ENCODE peak calls at places on chromosomes 16 and 17, in seven cellular contexts. K is right cardiac atrium; L is CD8-positive, alpha-beta memory T cell; Q is heart left ventricle; J is upper lobe of left lung; C is PC-9; X is OCI-LY7. Z is an unnamed sample.
A peak's percentile ranks its signal among the peaks of the same experiment; 100 is the strongest.

GRCh38 chr16:1535391-1536291 is 2.2 kb downstream of the TMEM204 start:
- DNase-seq in K (peak; percentile 71), L (peak; percentile 57), Q (peak; percentile 66), J (no peak), C (no peak), X (no peak), Z (no peak)

GRCh38 chr17:29039764-29040598 is 3.0 kb upstream of the PIPOX start:
- DNase-seq in K (no peak), L (no peak), Q (no peak), J (no peak), C (peak; percentile 21), X (no peak), Z (peak; percentile 85)

GRCh38 chr16:14193316-14193871 is 122.3 kb downstream of the MRTFB start:
- DNase-seq in K (no peak), L (peak; percentile 27), Q (no peak), J (no peak), C (no peak), X (peak; percentile 74), Z (no peak)

GRCh38 chr17:47935961-47936360 is 5.4 kb upstream of the PNPO start:
- DNase-seq in K (no peak), L (no peak), Q (no peak), J (no peak), C (peak; percentile 80), X (no peak), Z (no peak)

GRCh38 chr16:89565506-89566372 is 5.3 kb downstream of the RPL13 start:
- DNase-seq in K (peak; percentile 77), L (peak; percentile 41), Q (no peak), J (peak; percentile 53), C (peak; percentile 74), X (peak; percentile 75), Z (peak; percentile 93)

GRCh38 chr16:86852135-86852534 is 273.8 kb downstream of the FOXL1 start:
- DNase-seq in K (no peak), L (no peak), Q (no peak), J (no peak), C (no peak), X (no peak), Z (no peak)

GRCh38 chr16:85355515-85355837 is 243.2 kb upstream of the CIBAR2 start:
- DNase-seq in K (no peak), L (no peak), Q (no peak), J (no peak), C (no peak), X (no peak), Z (no peak)

GRCh38 chr17:39622380-39623006 is 4.3 kb upstream of the PPP1R1B start:
- DNase-seq in K (no peak), L (no peak), Q (no peak), J (no peak), C (no peak), X (peak; percentile 33), Z (no peak)

GRCh38 chr16:586645-587590 is 2.9 kb upstream of the RAB40C start:
- DNase-seq in K (peak; percentile 90), L (no peak), Q (peak; percentile 65), J (no peak), C (no peak), X (no peak), Z (no peak)

GRCh38 chr17:35238817-35239216 is 4.1 kb upstream of the SLFN5 start:
- DNase-seq in K (no peak), L (peak; percentile 36), Q (no peak), J (no peak), C (no peak), X (no peak), Z (no peak)

GRCh38 chr16:20638711-20639335 is 58.7 kb downstream of the ACSM1 start:
- DNase-seq in K (no peak), L (no peak), Q (no peak), J (no peak), C (no peak), X (no peak), Z (no peak)

GRCh38 chr17:83203472-83204221 is 124.2 kb downstream of the METRNL start:
- DNase-seq in K (peak; percentile 68), L (no peak), Q (peak; percentile 64), J (peak; percentile 33), C (no peak), X (no peak), Z (no peak)

GRCh38 chr17:3485481-3486068 is 9.8 kb downstream of the ASPA start:
- DNase-seq in K (no peak), L (no peak), Q (no peak), J (no peak), C (no peak), X (no peak), Z (no peak)

GRCh38 chr16:28491080-28491969 is 549 bp downstream of the CLN3 start:
- DNase-seq in K (peak; percentile 79), L (peak; percentile 7), Q (peak; percentile 69), J (peak; percentile 54), C (peak; percentile 72), X (peak; percentile 42), Z (peak; percentile 78)
- H3K4me3 ChIP-seq in K (peak overlapping the region; percentile 96), L (peak overlapping the region; percentile 96), Q (peak overlapping the region; percentile 99), J (peak overlapping the region; percentile 88), C (peak overlapping the region; percentile 78), X (peak overlapping the region; percentile 88), Z (peak overlapping the region; percentile 93)

GRCh38 chr16:57501492-57501891 is 15.2 kb upstream of the DOK4 start:
- DNase-seq in K (peak; percentile 11), L (no peak), Q (no peak), J (no peak), C (no peak), X (no peak), Z (no peak)

GRCh38 chr16:57502048-57502775 is 15.9 kb upstream of the DOK4 start:
- DNase-seq in K (peak; percentile 7), L (no peak), Q (no peak), J (peak; percentile 63), C (no peak), X (no peak), Z (no peak)

GRCh38 chr16:57497121-57497520 is 10.8 kb upstream of the DOK4 start:
- DNase-seq in K (peak; percentile 33), L (no peak), Q (peak; percentile 20), J (no peak), C (no peak), X (no peak), Z (peak; percentile 16)

GRCh38 chr16:57500578-57501111 is 14.4 kb upstream of the DOK4 start:
- DNase-seq in K (peak; percentile 29), L (no peak), Q (peak; percentile 42), J (peak; percentile 56), C (no peak), X (peak; percentile 11), Z (no peak)

GRCh38 chr16:57498031-57498430 is 11.7 kb upstream of the DOK4 start:
- DNase-seq in K (peak; percentile 9), L (no peak), Q (peak; percentile 14), J (no peak), C (no peak), X (no peak), Z (no peak)
- H3K4me1 ChIP-seq in K (no peaks in the 10 kb centered on the region), L (peaks cover 8% of the 10 kb centered on the region), Q (no peaks in the 10 kb centered on the region), J (peaks cover 5% of the 10 kb centered on the region), C (no peaks in the 10 kb centered on the region), X (peaks cover 4% of the 10 kb centered on the region), Z (no peaks in the 10 kb centered on the region)

DNA sequence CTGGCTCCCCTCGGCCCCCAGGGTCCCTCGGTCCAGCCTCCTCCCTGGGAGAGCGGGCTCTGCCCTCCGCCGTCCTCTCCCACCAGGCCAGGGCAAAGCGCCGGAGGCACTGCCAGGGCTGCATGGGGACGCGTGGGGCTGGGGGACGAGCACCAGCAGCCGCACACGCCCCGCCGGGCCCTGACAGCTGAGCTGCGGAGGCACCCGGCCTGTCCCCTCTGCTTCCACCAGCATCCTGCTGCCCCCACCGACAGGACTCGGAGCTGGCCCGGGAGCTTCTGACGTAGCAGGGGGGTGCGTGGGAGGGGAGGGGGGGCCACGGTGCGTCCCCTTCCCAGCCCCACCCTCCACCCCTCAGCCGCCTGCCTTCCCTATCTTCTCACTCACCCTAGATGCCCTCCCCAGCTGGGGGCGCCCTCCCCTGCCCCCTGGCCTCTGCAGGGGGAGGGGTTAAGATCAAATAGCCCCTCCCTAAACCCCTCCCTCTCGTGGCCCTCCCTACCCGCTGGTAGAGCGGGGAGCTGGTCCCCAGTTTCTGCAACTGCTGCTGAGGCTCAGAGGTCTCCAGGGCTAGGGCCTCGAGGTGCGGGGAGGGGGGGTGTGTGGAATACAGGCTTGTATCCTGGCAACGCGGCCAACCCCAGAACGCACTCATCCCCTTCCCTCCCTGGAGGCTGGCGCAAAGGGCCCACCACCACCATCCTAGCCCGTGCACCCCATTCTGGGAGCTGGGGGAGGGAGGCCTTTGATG is 1.1 kb downstream of the SRCIN1 start:
- DNase-seq in K (peak; percentile 66), L (no peak), Q (peak; percentile 48), J (no peak), C (no peak), X (peak; percentile 28), Z (peak; percentile 89)
- H3K4me3 ChIP-seq in K (no peak overlapping the region), L (no peak overlapping the region), Q (no peak overlapping the region), J (no peak overlapping the region), C (peak overlapping the region; percentile 61), X (no peak overlapping the region), Z (no peak overlapping the region)

GRCh38 chr16:82055728-82056549 is 20.9 kb downstream of the HSD17B2 start:
- DNase-seq in K (no peak), L (no peak), Q (no peak), J (no peak), C (no peak), X (no peak), Z (no peak)

GRCh38 chr16:82050909-82051357 is 15.9 kb downstream of the HSD17B2 start:
- DNase-seq in K (no peak), L (no peak), Q (no peak), J (no peak), C (no peak), X (no peak), Z (no peak)

GRCh38 chr16:82051656-82052055 is 16.6 kb downstream of the HSD17B2 start:
- DNase-seq in K (no peak), L (no peak), Q (no peak), J (no peak), C (no peak), X (no peak), Z (no peak)

GRCh38 chr16:82056550-82056896 is 21.5 kb downstream of the HSD17B2 start:
- DNase-seq in K (no peak), L (no peak), Q (no peak), J (no peak), C (no peak), X (no peak), Z (no peak)

DNA sequence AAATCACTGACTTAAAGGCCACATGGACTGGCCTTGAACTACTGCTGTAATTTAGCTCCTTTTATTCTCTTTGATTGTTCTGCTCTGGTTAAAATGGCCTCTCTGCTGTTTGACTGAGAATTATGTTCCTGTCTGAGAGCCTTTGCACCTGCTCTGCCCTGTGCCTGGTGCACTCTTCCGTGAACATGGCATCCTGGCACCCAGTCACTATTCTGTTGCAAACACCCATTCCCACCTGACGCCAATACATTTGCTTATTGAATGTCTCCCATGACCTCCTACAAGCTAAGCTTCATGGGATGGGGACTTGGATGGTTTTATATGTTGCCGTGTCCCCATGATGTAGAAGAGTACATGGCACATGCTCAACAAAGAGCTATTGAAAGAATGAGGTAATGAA is 20.1 kb downstream of the HSD17B2 start:
- DNase-seq in K (no peak), L (no peak), Q (no peak), J (no peak), C (no peak), X (no peak), Z (no peak)
- H3K4me1 ChIP-seq in K (no peaks in the 10 kb centered on the region), L (no peaks in the 10 kb centered on the region), Q (no peaks in the 10 kb centered on the region), J (peaks cover 5% of the 10 kb centered on the region), C (no peaks in the 10 kb centered on the region), X (no peaks in the 10 kb centered on the region), Z (no peaks in the 10 kb centered on the region)